ENCODE peak calls at places on chromosome 18, in seven cellular contexts. S is NB4; M is stimulated activated CD4-positive, alpha-beta T cell treated with anti-CD3 and anti-CD28 coated beads, Interleukin-2, amount 100 ng/mL, for 48 hours; J is nephron progenitor cell; D is dorsolateral prefrontal cortex; X is mammary epithelial cell; R is GM04504. Q is an unnamed sample.

GRCh38 chr18:77067315-77068061 is 65.1 kb downstream of the MBP start:
- DNase-seq in R (peak; percentile 62), D (peak; percentile 54), J (no peak), S (peak; percentile 93), X (peak; percentile 89), M (no peak), Q (no peak)

GRCh38 chr18:21916594-21916993 is 176.0 kb downstream of the MIB1 start:
- DNase-seq in D (no peak), M (no peak), X (no peak), J (no peak), S (no peak), R (no peak), Q (no peak)

GRCh38 chr18:58754544-58755068 is 83.3 kb downstream of the MALT1 start:
- DNase-seq in J (no peak), X (no peak), R (no peak), S (peak; percentile 73), M (no peak), D (no peak), Q (no peak)

GRCh38 chr18:27428120-27428519 is 243.0 kb upstream of the CHST9 start:
- DNase-seq in D (no peak), X (peak; percentile 9), R (no peak), S (no peak), M (no peak), J (no peak), Q (no peak)

GRCh38 chr18:45102863-45103262 is 422.2 kb downstream of the SETBP1 start:
- DNase-seq in M (no peak), S (peak; percentile 51), R (no peak), D (no peak), X (no peak), J (no peak), Q (no peak)

GRCh38 chr18:79583984-79584401 is 95.6 kb upstream of the CTDP1 start:
- DNase-seq in X (no peak), S (no peak), J (no peak), R (no peak), D (no peak), M (no peak), Q (no peak)

GRCh38 chr18:62852851-62853250 is 137.5 kb downstream of the PHLPP1 start:
- DNase-seq in D (no peak), R (no peak), J (no peak), M (no peak), S (no peak), X (peak; percentile 5), Q (no peak)

GRCh38 chr18:39455300-39455699 is 1889.7 kb upstream of the CELF4 start:
- DNase-seq in R (peak; percentile 34), S (no peak), J (no peak), D (no peak), X (peak; percentile 96), M (no peak), Q (no peak)